ENCODE peak calls at places on chromosomes 6 and 20, in five cellular contexts. P is NB4, S is AG09309, A is coronary artery, Q is cardiac fibroblast. J is an unnamed sample.

GRCh38 chr6:148790404-148790803 is 43.6 kb downstream of the UST start:
- DNase-seq in S (no peak), P (no peak), A (no peak), Q (no peak), J (no peak)

GRCh38 chr20:50870572-50871161 is 60.6 kb downstream of the ADNP start:
- DNase-seq in A (no peak), Q (no peak), P (no peak), S (no peak), J (no peak)

GRCh38 chr20:50735813-50736212 is 4.4 kb downstream of the PARD6B start:
- DNase-seq in P (no peak), Q (no peak), A (no peak), S (no peak), J (no peak)

GRCh38 chr20:63165538-63166422 is 50.2 kb downstream of the YTHDF1 start:
- DNase-seq in S (no peak), A (no peak), P (no peak), Q (no peak), J (no peak)

GRCh38 chr6:133170602-133171001 is 70.6 kb upstream of the EYA4 start:
- DNase-seq in Q (no peak), A (no peak), S (no peak), P (no peak), J (no peak)

GRCh38 chr20:32832664-32833063 is 12.9 kb downstream of the MAPRE1 start:
- DNase-seq in A (no peak), P (no peak), S (no peak), Q (no peak), J (no peak)

GRCh38 chr20:1033751-1034419 is 31.8 kb upstream of the RSPO4 start:
- DNase-seq in P (peak), Q (no peak), S (no peak), A (no peak), J (no peak)

GRCh38 chr6:52506502-52506875 is 70.4 kb downstream of the TRAM2 start:
- DNase-seq in S (no peak), Q (no peak), A (no peak), P (no peak), J (no peak)

GRCh38 chr20:20052074-20052970 is at the start of the genes CFAP61 and CRNKL1:
- DNase-seq in Q (peak), A (peak), S (peak), P (peak), J (peak)

GRCh38 chr20:22583773-22584629 is at the start of gene FOXA2:
- DNase-seq in A (no peak), P (no peak), S (no peak), Q (no peak), J (no peak)

GRCh38 chr20:2879148-2879547 is 5.9 kb downstream of the PTPRA start:
- DNase-seq in A (no peak), S (peak), Q (peak), P (no peak), J (no peak)

GRCh38 chr20:21663465-21663864 is 42.0 kb upstream of the PAX1 start:
- DNase-seq in A (no peak), S (no peak), P (no peak), Q (no peak), J (no peak)

DNA sequence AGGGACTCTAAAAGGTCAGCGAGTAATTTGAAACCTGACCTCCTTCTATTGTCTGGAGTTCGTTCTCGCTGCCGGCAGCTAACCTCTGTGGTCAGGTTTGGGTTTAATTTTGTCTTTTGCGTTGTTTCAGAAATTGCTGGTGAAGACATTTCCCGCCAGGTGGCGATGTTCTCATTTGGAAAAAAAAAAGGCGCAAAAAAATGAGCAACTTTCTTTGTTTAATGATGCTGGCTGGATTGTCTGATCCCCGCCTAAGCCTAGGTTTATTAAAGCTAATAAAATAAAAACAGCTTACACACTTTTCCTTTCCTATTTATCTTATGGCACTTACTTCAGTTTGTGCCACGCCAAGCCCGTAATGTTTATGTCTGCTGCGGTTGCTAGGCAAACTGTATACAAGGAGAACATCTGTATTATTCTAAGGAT is 205.5 kb downstream of the DOK5 start:
- DNase-seq in A (no peak), Q (peak), S (no peak), P (peak), J (no peak)
- TF ChIP-seq CTCF in A (peak), Q (peak), S (peak), P (peak), J (peak)

GRCh38 chr6:1554241-1554880 is 55.4 kb upstream of the FOXC1 start:
- DNase-seq in S (no peak), P (peak), A (no peak), Q (no peak), J (peak)

GRCh38 chr6:1551236-1551635 is 58.5 kb upstream of the FOXC1 start:
- DNase-seq in S (no peak), A (no peak), P (peak), Q (no peak), J (no peak)

GRCh38 chr6:1553562-1554088 is 56.1 kb upstream of the FOXC1 start:
- DNase-seq in A (no peak), Q (peak), P (peak), S (no peak), J (no peak)

GRCh38 chr6:1554881-1555569 is 54.7 kb upstream of the FOXC1 start:
- DNase-seq in Q (peak), A (no peak), P (peak), S (no peak), J (peak)

GRCh38 chr6:1552296-1552761 is 57.4 kb upstream of the FOXC1 start:
- DNase-seq in S (no peak), A (no peak), P (peak), Q (peak), J (no peak)
- TF ChIP-seq CTCF in S (peak), A (no peak), P (peak), Q (peak), J (peak)

DNA sequence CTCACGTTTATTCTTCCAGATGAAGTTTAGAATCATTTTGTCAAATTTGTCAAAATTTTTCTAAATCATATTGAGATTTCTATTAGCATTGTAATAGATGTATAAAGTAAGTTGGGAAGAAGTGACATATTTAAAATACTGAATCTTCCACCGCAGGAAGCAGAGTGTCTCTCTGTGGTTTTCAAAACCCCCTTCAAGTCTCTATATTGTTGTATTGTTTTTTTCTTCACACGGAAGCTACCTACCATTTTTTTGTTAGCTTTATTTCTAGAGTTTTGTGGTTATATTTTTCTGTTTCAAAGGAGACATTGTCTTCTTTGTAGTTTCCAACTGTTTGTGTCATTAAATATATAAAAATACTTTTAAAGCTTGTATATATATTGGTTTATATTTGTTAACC is 188.6 kb downstream of the ZDHHC14 start:
- DNase-seq in S (no peak), A (no peak), P (no peak), Q (no peak), J (no peak)
- TF ChIP-seq CTCF in S (no peak), A (no peak), P (no peak), Q (no peak), J (no peak)

DNA sequence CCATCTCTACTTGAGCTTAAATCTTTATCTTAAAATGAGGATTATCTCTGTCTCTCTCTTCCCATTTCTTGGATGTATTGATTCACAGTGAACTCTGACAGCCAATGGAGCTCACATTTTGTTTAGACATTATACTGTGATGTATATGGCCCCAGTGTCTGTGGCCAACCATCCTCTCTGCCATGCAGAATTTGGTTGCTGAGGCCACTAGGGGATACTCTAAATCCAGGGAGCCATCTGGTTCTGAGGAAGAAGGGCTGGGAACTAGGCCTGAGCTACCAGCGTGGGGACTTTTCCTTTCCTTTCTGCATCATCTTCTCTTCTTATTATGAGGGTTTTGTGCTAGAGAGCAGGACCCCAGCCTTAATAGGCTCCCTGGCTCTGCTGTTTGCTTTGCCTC is 59.1 kb upstream of the RIPOR2 start:
- DNase-seq in S (no peak), A (no peak), P (no peak), Q (no peak), J (no peak)
- TF ChIP-seq CTCF in S (peak), A (no peak), P (no peak), Q (no peak), J (no peak)

GRCh38 chr6:35955970-35956369 is 35.1 kb upstream of the SRPK1 start:
- DNase-seq in S (no peak), P (peak), Q (no peak), A (no peak), J (no peak)
- TF ChIP-seq CTCF in S (no peak), P (peak), Q (peak), A (no peak), J (peak)